ENCODE peak calls at places on chromosomes 2 and 18, in eight cellular contexts. Q, G, D, I, Y, M, S and C are unnamed samples.

GRCh38 chr2:67836861-67837260 is 225.9 kb downstream of the C1D start:
- DNase-seq in D (no peak), S (no peak), M (no peak), Q (no peak), G (no peak), I (no peak), Y (no peak), C (no peak)

GRCh38 chr2:8550481-8550880 is 131.4 kb upstream of the ID2 start:
- DNase-seq in M (no peak), D (no peak), G (no peak), Y (no peak), I (no peak), S (no peak), Q (no peak), C (no peak)

GRCh38 chr2:146978891-146979555 is 865.8 kb upstream of the ACVR2A start:
- DNase-seq in Q (no peak), D (no peak), S (no peak), G (no peak), I (peak), M (no peak), Y (no peak), C (no peak)

GRCh38 chr2:130797493-130798435 is 39.0 kb upstream of the ARHGEF4 start:
- DNase-seq in Q (peak), S (peak), Y (peak), D (peak), M (peak), G (peak), I (peak), C (peak)

GRCh38 chr2:240644171-240644651 is 18.9 kb downstream of the GPR35 start:
- DNase-seq in I (no peak), Y (no peak), G (no peak), M (no peak), S (no peak), D (no peak), Q (no peak), C (no peak)

GRCh38 chr2:60426341-60426740 is 127.1 kb downstream of the BCL11A start:
- DNase-seq in M (no peak), S (no peak), G (no peak), Y (no peak), D (no peak), I (no peak), Q (no peak), C (no peak)

GRCh38 chr18:79575891-79576685 is 103.5 kb upstream of the CTDP1 start:
- DNase-seq in G (no peak), Y (peak), I (peak), M (peak), D (no peak), Q (peak), S (no peak), C (no peak)

GRCh38 chr2:27264753-27265535 is 2.1 kb upstream of the SLC30A3 start:
- DNase-seq in Y (peak), S (peak), M (peak), Q (peak), G (peak), I (peak), D (peak), C (no peak)

GRCh38 chr2:201858781-201859180 is 52.4 kb downstream of the CDK15 start:
- DNase-seq in Q (peak), Y (no peak), M (no peak), S (no peak), G (peak), I (no peak), D (peak), C (no peak)

GRCh38 chr2:227325824-227326195 is 759 bp downstream of the MFF start:
- DNase-seq in M (peak), Q (peak), Y (peak), G (peak), S (peak), D (no peak), I (peak), C (no peak)